ENCODE peak calls at places on chromosomes 12 and 14, in eight cellular contexts. D, Z, X, I, R, F, L and G are unnamed samples.

GRCh38 chr14:105862581-105863239 is 336.3 kb downstream of the TMEM121 start:
- DNase-seq in F (no peak), R (no peak), I (no peak), D (no peak), Z (no peak), L (no peak), X (no peak), G (no peak)

GRCh38 chr12:44616385-44616784 is 259.7 kb downstream of the NELL2 start:
- DNase-seq in D (no peak), L (no peak), X (no peak), R (no peak), I (no peak), F (peak), Z (no peak), G (no peak)

GRCh38 chr14:94446126-94446525 is 6.5 kb downstream of the SERPINA11 start:
- DNase-seq in Z (no peak), R (no peak), F (no peak), L (no peak), I (no peak), X (no peak), D (no peak), G (no peak)

GRCh38 chr14:105187116-105187515 is 6.0 kb upstream of the NUDT14 start:
- DNase-seq in D (no peak), L (no peak), Z (no peak), R (no peak), X (no peak), I (no peak), F (no peak), G (no peak)

GRCh38 chr14:104314251-104314941 is 176.0 kb downstream of the KIF26A start:
- DNase-seq in L (no peak), D (no peak), F (no peak), Z (no peak), I (peak), X (no peak), R (no peak), G (no peak)

GRCh38 chr12:117045998-117046374 is 53.2 kb downstream of the TESC start:
- DNase-seq in I (peak), X (no peak), Z (no peak), F (peak), L (no peak), R (no peak), D (no peak), G (no peak)

GRCh38 chr12:14416658-14417057 is 51.2 kb downstream of the ATF7IP start:
- DNase-seq in F (no peak), X (peak), R (peak), I (no peak), Z (no peak), D (no peak), L (no peak), G (peak)

GRCh38 chr12:89817501-89818226 is 109.0 kb upstream of the ATP2B1 start:
- DNase-seq in D (no peak), F (no peak), I (no peak), Z (no peak), L (no peak), R (no peak), X (no peak), G (peak)

GRCh38 chr12:51392556-51393237 is 1.5 kb upstream of the GALNT6 start:
- DNase-seq in F (no peak), I (no peak), R (no peak), D (no peak), L (no peak), X (no peak), Z (no peak), G (peak)

GRCh38 chr12:108205864-108206263 is 76.8 kb downstream of the WSCD2 start:
- DNase-seq in R (no peak), D (no peak), I (no peak), L (no peak), X (no peak), Z (no peak), F (no peak), G (no peak)